ENCODE peak calls at places on chromosome 10, in eight cellular contexts. J is GM12891, K is H1, Q is upper lobe of left lung, E is spleen, Z is transverse colon, W is GM12892, C is K562. M is an unnamed sample.

GRCh38 chr10:126459878-126460481 is 71.7 kb upstream of the ADAM12 start:
- DNase-seq in E (no peak), Z (no peak), C (no peak), Q (peak), W (no peak), K (no peak), J (no peak), M (no peak)

GRCh38 chr10:11147723-11148122 is 130.1 kb downstream of the CELF2 start:
- DNase-seq in Z (no peak), E (peak), J (no peak), W (no peak), Q (peak), K (no peak), C (no peak), M (no peak)

GRCh38 chr10:72272689-72273409 is 875 bp upstream of the DDIT4 start:
- DNase-seq in C (peak), J (peak), Z (peak), E (peak), Q (peak), K (peak), W (peak), M (peak)

GRCh38 chr10:89301721-89302445 is at the start of gene IFIT2:
- DNase-seq in W (peak), E (peak), Q (peak), C (peak), Z (peak), K (no peak), J (no peak), M (no peak)

GRCh38 chr10:108582387-108582786 is 1340.9 kb downstream of the XPNPEP1 start:
- DNase-seq in Z (no peak), E (no peak), Q (no peak), J (no peak), W (no peak), C (no peak), K (no peak), M (no peak)

GRCh38 chr10:26860026-26860541 is 674 bp downstream of the ABI1 start:
- DNase-seq in Q (peak), W (peak), K (no peak), J (no peak), E (peak), Z (peak), C (peak), M (no peak)

GRCh38 chr10:62040896-62041295 is 139.4 kb downstream of the ARID5B start:
- DNase-seq in Z (no peak), W (no peak), J (no peak), Q (no peak), K (no peak), C (no peak), E (no peak), M (no peak)

GRCh38 chr10:10313099-10313875 is 704.4 kb upstream of the CELF2 start:
- DNase-seq in Z (no peak), E (no peak), W (no peak), J (no peak), Q (no peak), C (no peak), K (no peak), M (no peak)

GRCh38 chr10:104300002-104300735 is 31.2 kb downstream of the GSTO2 start:
- DNase-seq in C (no peak), Z (no peak), E (no peak), J (no peak), K (no peak), W (no peak), Q (no peak), M (peak)
- TF ChIP-seq POLR2AphosphoS5 in C (no peak), Z (peak), E (peak), J (no peak), K (no peak), W (no peak), Q (peak), M (peak)

GRCh38 chr10:96588060-96588554 is 1.3 kb upstream of the TM9SF3 start:
- DNase-seq in E (no peak), J (no peak), W (no peak), K (no peak), Q (peak), Z (peak), C (no peak), M (no peak)
- TF ChIP-seq POLR2AphosphoS5 in E (no peak), J (no peak), W (no peak), K (no peak), Q (no peak), Z (peak), C (no peak), M (no peak)

DNA sequence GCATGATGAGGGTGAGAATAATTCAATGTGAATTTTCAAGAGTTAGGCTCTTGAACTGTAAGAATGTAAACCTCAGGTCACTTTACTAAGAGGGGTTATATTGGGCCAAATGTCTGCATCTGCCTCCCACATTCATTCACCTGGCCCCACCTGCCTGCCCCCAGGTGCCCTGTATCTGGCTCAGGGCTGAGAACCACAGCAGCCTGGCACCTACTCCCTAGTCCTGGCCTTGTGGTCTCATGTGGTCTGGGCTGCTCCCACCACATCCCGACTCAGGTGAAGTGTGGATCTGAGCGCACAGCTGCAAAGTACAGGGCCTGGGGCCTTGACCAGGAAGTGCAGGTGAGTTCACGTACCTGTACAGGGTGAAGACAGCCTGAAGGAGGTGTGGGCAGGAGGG is 182.1 kb downstream of the PFKFB3 start:
- DNase-seq in Q (no peak), E (no peak), K (no peak), W (no peak), C (no peak), J (no peak), Z (no peak), M (peak)
- TF ChIP-seq POLR2AphosphoS5 in Q (no peak), E (no peak), K (no peak), W (no peak), C (no peak), J (no peak), Z (no peak), M (no peak)

GRCh38 chr10:8035641-8036520 is 18.6 kb upstream of the GATA3 start:
- DNase-seq in Z (no peak), E (no peak), C (no peak), K (no peak), W (no peak), J (no peak), Q (no peak), M (no peak)

GRCh38 chr10:8037941-8038894 is 16.3 kb upstream of the GATA3 start:
- DNase-seq in E (no peak), Z (no peak), J (no peak), C (no peak), K (no peak), W (no peak), Q (no peak), M (no peak)

GRCh38 chr10:8036521-8037198 is 17.8 kb upstream of the GATA3 start:
- DNase-seq in Z (no peak), K (no peak), C (no peak), J (no peak), E (no peak), W (no peak), Q (no peak), M (no peak)

GRCh38 chr10:8039323-8039922 is 15.1 kb upstream of the GATA3 start:
- DNase-seq in J (no peak), K (no peak), Q (no peak), W (no peak), Z (no peak), C (no peak), E (no peak), M (no peak)

DNA sequence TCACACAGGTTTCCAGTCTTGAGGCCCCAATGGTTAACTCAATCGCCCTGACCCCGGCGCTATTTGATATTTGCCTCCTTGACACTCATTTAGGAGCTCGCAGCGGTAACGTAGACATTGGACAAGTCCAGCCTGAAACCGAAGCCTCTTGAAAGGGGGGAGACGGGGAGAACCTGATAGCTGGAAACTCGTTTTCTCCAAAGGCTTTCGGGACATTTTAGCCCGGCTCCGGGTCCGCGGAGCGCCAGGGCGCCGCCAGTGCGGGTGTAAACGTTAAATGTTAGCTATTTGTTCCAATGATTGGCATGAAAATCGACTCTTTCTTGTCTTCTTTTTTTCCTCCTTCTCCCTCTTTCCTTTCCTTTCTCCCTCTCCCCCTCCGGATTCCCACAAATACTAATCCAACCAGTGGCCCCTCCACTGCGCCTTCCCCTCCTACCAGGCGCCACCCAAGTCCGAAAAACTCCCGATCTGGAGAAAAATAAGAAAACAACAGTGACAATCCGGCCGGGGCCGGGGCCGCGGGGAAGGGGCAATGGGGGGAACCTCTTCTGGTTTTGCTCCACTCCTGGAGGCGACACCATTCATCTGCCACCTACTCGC is 17.2 kb upstream of the GATA3 start:
- DNase-seq in J (no peak), Z (no peak), W (no peak), C (no peak), Q (no peak), E (no peak), K (no peak), M (no peak)
- TF ChIP-seq POLR2AphosphoS5 in J (no peak), Z (no peak), W (no peak), C (no peak), Q (no peak), E (no peak), K (no peak), M (no peak)

DNA sequence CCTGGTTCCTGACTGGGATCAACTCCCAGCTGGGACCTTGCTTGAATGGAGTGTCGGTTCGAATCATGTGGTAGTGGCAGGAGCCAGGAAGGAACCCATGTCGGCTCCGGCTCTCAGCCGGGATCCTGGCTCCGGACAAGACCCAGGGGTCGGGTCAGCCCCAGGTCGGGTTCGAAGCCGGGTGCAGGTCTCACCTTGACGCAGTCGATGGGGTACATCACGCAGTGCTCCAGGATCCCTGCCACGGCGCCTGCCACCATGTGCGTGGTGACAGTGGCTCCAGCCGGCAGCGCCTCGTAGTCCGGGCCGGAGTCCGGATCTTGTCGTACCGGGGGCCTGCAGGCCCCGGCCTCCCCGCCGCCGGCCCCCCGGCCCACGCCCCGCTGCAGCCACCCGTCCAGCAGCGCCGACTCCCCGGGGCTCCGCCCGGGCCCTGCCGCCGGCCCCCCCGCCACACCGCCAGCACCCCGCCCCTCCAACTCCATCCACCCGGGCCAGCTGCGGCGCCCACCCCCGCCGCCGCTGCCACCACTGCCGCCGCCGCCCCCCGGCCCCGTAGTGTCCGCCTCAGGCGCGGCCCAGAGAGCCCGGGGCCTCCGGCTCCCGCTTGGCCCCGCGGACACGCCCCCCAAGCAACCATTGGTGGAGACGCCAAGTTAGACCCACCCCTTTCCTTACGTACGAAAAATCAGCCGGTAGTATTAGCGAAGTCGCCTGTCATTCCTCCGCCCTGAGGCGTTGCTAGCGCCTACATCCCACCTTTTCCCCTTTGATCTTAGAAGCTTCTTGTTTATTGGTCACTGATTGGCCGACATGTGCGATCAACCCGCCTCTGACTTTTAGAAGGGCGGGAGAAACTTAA is at the start of gene SLC25A28:
- DNase-seq in Q (peak), E (peak), W (peak), J (peak), C (peak), K (peak), Z (peak), M (peak)
- TF ChIP-seq POLR2AphosphoS5 in Q (peak), E (no peak), W (no peak), J (no peak), C (no peak), K (no peak), Z (no peak), M (peak)

M was measured in vagina.